ENCODE peak calls at places on chromosomes 6 and 20, in five cellular contexts. M is effector CD4-positive, alpha-beta T cell; Z is B cell; P is GM23248; X is T-helper 2 cell. K is an unnamed sample.

GRCh38 chr6:139230421-139230840 is 61.4 kb downstream of the TXLNB start:
- DNase-seq in M (no peak), Z (no peak), P (peak), X (no peak), K (no peak)

GRCh38 chr6:162854228-162854627 is 126.5 kb downstream of the PACRG start:
- DNase-seq in M (no peak), Z (no peak), P (no peak), X (no peak), K (no peak)

GRCh38 chr6:282177-282866 is 10.0 kb upstream of the DUSP22 start:
- DNase-seq in M (no peak), Z (no peak), P (no peak), X (no peak), K (no peak)

GRCh38 chr6:108557494-108558371 is 3.0 kb upstream of the FOXO3 start:
- DNase-seq in M (peak), Z (peak), P (peak), X (peak), K (peak)

GRCh38 chr6:125481056-125481455 is 179.3 kb upstream of the HDDC2 start:
- DNase-seq in M (no peak), Z (no peak), P (no peak), X (no peak), K (no peak)

GRCh38 chr20:3161316-3162079 is 1.8 kb upstream of the FASTKD5 start:
- DNase-seq in M (no peak), Z (no peak), P (no peak), X (no peak), K (no peak)

GRCh38 chr6:16670183-16670582 is 91.1 kb downstream of the ATXN1 start:
- DNase-seq in M (no peak), Z (no peak), P (no peak), X (no peak), K (no peak)

GRCh38 chr20:32355417-32355841 is 2.7 kb upstream of the ASXL1 start:
- DNase-seq in M (no peak), Z (peak), P (no peak), X (no peak), K (no peak)

GRCh38 chr6:163718537-163718936 is 304.0 kb downstream of the QKI start:
- DNase-seq in M (no peak), Z (no peak), P (no peak), X (no peak), K (no peak)

GRCh38 chr6:73299171-73300073 is 36.4 kb upstream of the KHDC1 start:
- DNase-seq in M (no peak), Z (no peak), P (peak), X (no peak), K (no peak)